ENCODE peak calls at places on chromosomes 7 and 10, in ten cellular contexts. T, F, P, G, B, U, D, N, S and Z are unnamed samples.

GRCh38 chr7:80752954-80753353 is 114.5 kb downstream of the CD36 start:
- DNase-seq in U (no peak), D (no peak), P (no peak), G (no peak), F (no peak), T (no peak), N (no peak), S (no peak), B (no peak), Z (no peak)

GRCh38 chr7:131249483-131249882 is 78.2 kb upstream of the MKLN1 start:
- DNase-seq in T (no peak), F (no peak), P (no peak), N (no peak), S (no peak), D (no peak), B (no peak), G (no peak), U (no peak), Z (no peak)

GRCh38 chr7:70498232-70498631 is 633.7 kb upstream of the GALNT17 start:
- DNase-seq in F (no peak), P (no peak), D (no peak), N (no peak), B (no peak), T (no peak), U (no peak), G (no peak), S (no peak), Z (peak; percentile 64)

GRCh38 chr7:69638674-69639073 is 40.4 kb downstream of the AUTS2 start:
- DNase-seq in T (no peak), P (no peak), S (no peak), N (no peak), B (no peak), F (no peak), U (no peak), D (no peak), G (no peak), Z (no peak)

GRCh38 chr10:16436367-16436757 is 448 bp upstream of the PTER start:
- DNase-seq in B (no peak), D (no peak), N (no peak), S (peak; percentile 66), P (no peak), T (no peak), G (no peak), F (peak; percentile 7), U (no peak), Z (no peak)

GRCh38 chr10:89369142-89370105 is 8.4 kb upstream of the IFIT1B start:
- DNase-seq in T (no peak), S (peak; percentile 24), U (no peak), B (peak; percentile 68), N (peak; percentile 67), G (no peak), P (peak; percentile 50), F (no peak), D (peak; percentile 29), Z (no peak)

GRCh38 chr10:88071814-88072380 is 208.5 kb downstream of the PTEN start:
- DNase-seq in B (no peak), D (no peak), F (no peak), T (no peak), S (no peak), G (no peak), P (no peak), N (no peak), U (no peak), Z (no peak)

GRCh38 chr10:59362991-59363390 is 642 bp upstream of the FAM13C start:
- DNase-seq in F (no peak), B (peak; percentile 57), T (peak; percentile 71), N (peak; percentile 31), D (peak; percentile 85), U (no peak), S (no peak), P (peak; percentile 30), G (peak; percentile 66), Z (peak; percentile 48)

GRCh38 chr10:51649064-51649463 is 50.3 kb downstream of the CSTF2T start:
- DNase-seq in N (peak; percentile 20), G (no peak), U (no peak), S (no peak), P (no peak), T (no peak), F (no peak), D (no peak), B (peak; percentile 1), Z (no peak)

GRCh38 chr7:77461246-77461645 is 45.1 kb upstream of the GSAP start:
- DNase-seq in D (no peak), U (no peak), S (no peak), F (no peak), G (no peak), B (no peak), T (no peak), P (no peak), N (peak; percentile 21), Z (no peak)

GRCh38 chr10:60349426-60349825 is 40.2 kb downstream of the ANK3 start:
- DNase-seq in P (no peak), S (no peak), D (no peak), T (no peak), B (no peak), U (no peak), F (no peak), N (peak; percentile 58), G (no peak), Z (no peak)

GRCh38 chr7:132115758-132116157 is 460.5 kb downstream of the PLXNA4 start:
- DNase-seq in T (no peak), D (no peak), N (no peak), G (no peak), B (no peak), F (no peak), P (no peak), U (no peak), S (no peak), Z (no peak)

GRCh38 chr10:88092975-88093374 is 229.6 kb downstream of the PTEN start:
- DNase-seq in U (no peak), P (no peak), B (no peak), N (no peak), S (no peak), D (no peak), F (peak; percentile 9), G (no peak), T (no peak), Z (peak; percentile 9)

GRCh38 chr10:63767512-63767911 is 246.3 kb downstream of the REEP3 start:
- DNase-seq in F (no peak), B (peak; percentile 62), S (no peak), U (no peak), P (peak; percentile 49), N (no peak), G (no peak), T (no peak), D (no peak), Z (no peak)

GRCh38 chr10:16519908-16520861 is 1.5 kb downstream of the C1QL3 start:
- DNase-seq in T (no peak), F (no peak), B (no peak), U (no peak), N (no peak), P (peak; percentile 1), G (no peak), D (peak; percentile 35), S (no peak), Z (peak; percentile 45)